ENCODE peak calls at places on chromosomes 2 and 18, in five cellular contexts. One of them, this sample, is unnamed.

GRCh38 chr2:47211497-47212011 is 56.4 kb upstream of the STPG4 start:
- DNase-seq in HCT116: no peak
- DNase-seq in tibial nerve: no peak
- DNase-seq in ovary: no peak
- DNase-seq in body of pancreas: peak; percentile 18
- DNase-seq in this sample: no peak

GRCh38 chr2:228318218-228318617 is 136.7 kb upstream of the SPHKAP start:
- DNase-seq in ovary: no peak
- DNase-seq in tibial nerve: no peak
- DNase-seq in HCT116: peak; percentile 27
- DNase-seq in body of pancreas: peak; percentile 69
- DNase-seq in this sample: no peak

GRCh38 chr2:168211664-168212163 is 35.7 kb downstream of the STK39 start:
- DNase-seq in body of pancreas: no peak
- DNase-seq in HCT116: no peak
- DNase-seq in ovary: no peak
- DNase-seq in tibial nerve: no peak
- DNase-seq in this sample: no peak

GRCh38 chr2:171272039-171272438 is 111.3 kb upstream of the TLK1 start:
- DNase-seq in ovary: no peak
- DNase-seq in body of pancreas: peak; percentile 57
- DNase-seq in tibial nerve: no peak
- DNase-seq in HCT116: peak; percentile 88
- DNase-seq in this sample: no peak

GRCh38 chr2:32825291-32825712 is 121.5 kb upstream of the LTBP1 start:
- DNase-seq in tibial nerve: peak; percentile 28
- DNase-seq in HCT116: no peak
- DNase-seq in ovary: peak; percentile 34
- DNase-seq in body of pancreas: peak; percentile 19
- DNase-seq in this sample: no peak

GRCh38 chr2:135819211-135819610 is 17.8 kb downstream of the LCT start:
- DNase-seq in HCT116: peak; percentile 21
- DNase-seq in tibial nerve: no peak
- DNase-seq in body of pancreas: no peak
- DNase-seq in ovary: no peak
- DNase-seq in this sample: no peak

GRCh38 chr2:203338322-203338721 is 10.1 kb downstream of the ABI2 start:
- DNase-seq in ovary: no peak
- DNase-seq in body of pancreas: no peak
- DNase-seq in HCT116: no peak
- DNase-seq in tibial nerve: no peak
- DNase-seq in this sample: no peak

GRCh38 chr2:159454185-159454584 is 162.2 kb downstream of the BAZ2B start:
- DNase-seq in body of pancreas: no peak
- DNase-seq in tibial nerve: no peak
- DNase-seq in HCT116: no peak
- DNase-seq in ovary: no peak
- DNase-seq in this sample: no peak

GRCh38 chr2:142716463-142717242 is 160.8 kb upstream of the KYNU start:
- DNase-seq in tibial nerve: no peak
- DNase-seq in body of pancreas: no peak
- DNase-seq in ovary: no peak
- DNase-seq in HCT116: no peak
- DNase-seq in this sample: no peak

GRCh38 chr2:133812826-133813617 is 244.8 kb upstream of the NCKAP5 start:
- DNase-seq in HCT116: peak; percentile 65
- DNase-seq in body of pancreas: no peak
- DNase-seq in ovary: no peak
- DNase-seq in tibial nerve: no peak
- DNase-seq in this sample: no peak

GRCh38 chr2:197517150-197517549 is 1.3 kb downstream of the MOB4 start:
- DNase-seq in HCT116: no peak
- DNase-seq in tibial nerve: no peak
- DNase-seq in ovary: no peak
- DNase-seq in body of pancreas: no peak
- DNase-seq in this sample: no peak

GRCh38 chr2:3751281-3751680 is 47.9 kb downstream of the DCDC2C start:
- DNase-seq in HCT116: no peak
- DNase-seq in body of pancreas: no peak
- DNase-seq in tibial nerve: no peak
- DNase-seq in ovary: no peak
- DNase-seq in this sample: no peak

GRCh38 chr2:157302492-157303099 is 23.0 kb downstream of the ERMN start:
- DNase-seq in HCT116: peak; percentile 13
- DNase-seq in tibial nerve: peak; percentile 13
- DNase-seq in ovary: no peak
- DNase-seq in body of pancreas: peak; percentile 28
- DNase-seq in this sample: no peak

GRCh38 chr2:98009887-98010760 is 14.4 kb upstream of the TMEM131 start:
- DNase-seq in HCT116: no peak
- DNase-seq in tibial nerve: no peak
- DNase-seq in ovary: no peak
- DNase-seq in body of pancreas: no peak
- DNase-seq in this sample: no peak

GRCh38 chr18:59359576-59359952 is 499 bp upstream of the LMAN1 start:
- DNase-seq in body of pancreas: no peak
- DNase-seq in ovary: no peak
- DNase-seq in HCT116: no peak
- DNase-seq in tibial nerve: no peak
- DNase-seq in this sample: no peak

GRCh38 chr2:146990311-146990781 is 854.5 kb upstream of the ACVR2A start:
- DNase-seq in tibial nerve: no peak
- DNase-seq in HCT116: no peak
- DNase-seq in body of pancreas: no peak
- DNase-seq in ovary: no peak
- DNase-seq in this sample: no peak

GRCh38 chr18:8324343-8325065 is 284.7 kb upstream of the RAB12 start:
- DNase-seq in ovary: no peak
- DNase-seq in tibial nerve: no peak
- DNase-seq in HCT116: no peak
- DNase-seq in body of pancreas: no peak
- DNase-seq in this sample: no peak

GRCh38 chr18:13620818-13621445 is 105.4 kb downstream of the FAM210A start:
- DNase-seq in tibial nerve: no peak
- DNase-seq in HCT116: no peak
- DNase-seq in ovary: no peak
- DNase-seq in body of pancreas: no peak
- DNase-seq in this sample: no peak

GRCh38 chr2:3870997-3871396 is 167.6 kb downstream of the DCDC2C start:
- DNase-seq in tibial nerve: no peak
- DNase-seq in body of pancreas: no peak
- DNase-seq in HCT116: no peak
- DNase-seq in ovary: no peak
- DNase-seq in this sample: no peak

GRCh38 chr2:138779451-138780440 is at the start of gene NXPH2:
- DNase-seq in ovary: no peak
- DNase-seq in tibial nerve: no peak
- DNase-seq in body of pancreas: no peak
- DNase-seq in HCT116: no peak
- DNase-seq in this sample: no peak

GRCh38 chr2:138780451-138780880 is 276 bp upstream of the NXPH2 start:
- DNase-seq in HCT116: no peak
- DNase-seq in body of pancreas: no peak
- DNase-seq in tibial nerve: no peak
- DNase-seq in ovary: no peak
- DNase-seq in this sample: no peak

GRCh38 chr2:138775725-138776124 is 4.5 kb downstream of the NXPH2 start:
- DNase-seq in ovary: no peak
- DNase-seq in tibial nerve: no peak
- DNase-seq in body of pancreas: no peak
- DNase-seq in HCT116: no peak
- DNase-seq in this sample: no peak

GRCh38 chr2:138780908-138781307 is 718 bp upstream of the NXPH2 start:
- DNase-seq in ovary: no peak
- DNase-seq in HCT116: no peak
- DNase-seq in body of pancreas: no peak
- DNase-seq in tibial nerve: no peak
- DNase-seq in this sample: no peak

DNA sequence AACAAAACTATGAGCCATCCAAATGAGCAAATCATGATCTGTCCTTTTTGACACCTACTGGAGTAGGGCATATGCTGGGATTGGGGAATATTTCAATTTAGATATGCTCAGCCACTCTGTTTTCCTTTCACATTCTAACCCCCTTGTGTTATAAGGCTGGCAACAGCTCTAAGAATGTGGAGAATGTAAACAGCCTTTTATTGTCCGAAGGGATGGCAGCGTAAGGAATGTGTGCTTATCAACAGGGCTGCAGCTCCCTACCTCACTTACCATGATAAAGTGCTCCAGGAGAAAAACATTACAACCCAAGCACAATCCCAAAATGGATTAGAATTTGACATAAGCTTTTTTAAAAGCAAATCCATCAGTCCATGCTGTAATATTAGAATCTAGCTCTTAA is 2.2 kb downstream of the NXPH2 start:
- DNase-seq in tibial nerve: no peak
- DNase-seq in ovary: no peak
- DNase-seq in body of pancreas: no peak
- DNase-seq in HCT116: no peak
- DNase-seq in this sample: no peak
- TF ChIP-seq POLR2A in tibial nerve: no peak
- TF ChIP-seq POLR2A in ovary: no peak
- TF ChIP-seq POLR2A in body of pancreas: no peak
- TF ChIP-seq POLR2A in HCT116: no peak
- TF ChIP-seq POLR2A in this sample: no peak

GRCh38 chr18:68440433-68440832 is 274.5 kb downstream of the TMX3 start:
- DNase-seq in body of pancreas: no peak
- DNase-seq in HCT116: no peak
- DNase-seq in tibial nerve: no peak
- DNase-seq in ovary: no peak
- DNase-seq in this sample: no peak

GRCh38 chr18:68436485-68436884 is 278.4 kb downstream of the TMX3 start:
- DNase-seq in body of pancreas: no peak
- DNase-seq in HCT116: no peak
- DNase-seq in tibial nerve: no peak
- DNase-seq in ovary: no peak
- DNase-seq in this sample: no peak

GRCh38 chr18:68439672-68440071 is 275.2 kb downstream of the TMX3 start:
- DNase-seq in ovary: no peak
- DNase-seq in body of pancreas: no peak
- DNase-seq in tibial nerve: no peak
- DNase-seq in HCT116: no peak
- DNase-seq in this sample: no peak

GRCh38 chr18:68438983-68439382 is 275.9 kb downstream of the TMX3 start:
- DNase-seq in HCT116: no peak
- DNase-seq in tibial nerve: no peak
- DNase-seq in ovary: no peak
- DNase-seq in body of pancreas: no peak
- DNase-seq in this sample: no peak

GRCh38 chr18:68438536-68438935 is 276.4 kb downstream of the TMX3 start:
- DNase-seq in HCT116: no peak
- DNase-seq in tibial nerve: no peak
- DNase-seq in body of pancreas: no peak
- DNase-seq in ovary: no peak
- DNase-seq in this sample: no peak
- H3K27me3 ChIP-seq in HCT116: no peaks in the 10 kb centered on the region
- H3K27me3 ChIP-seq in tibial nerve: no peaks in the 10 kb centered on the region
- H3K27me3 ChIP-seq in body of pancreas: no peaks in the 10 kb centered on the region
- H3K27me3 ChIP-seq in ovary: no peaks in the 10 kb centered on the region
- H3K27me3 ChIP-seq in this sample: no peaks in the 10 kb centered on the region

GRCh38 chr18:23992119-23992940 is 22.2 kb upstream of the TTC39C start:
- DNase-seq in ovary: peak; percentile 59
- DNase-seq in tibial nerve: no peak
- DNase-seq in HCT116: no peak
- DNase-seq in body of pancreas: peak; percentile 56
- DNase-seq in this sample: peak; percentile 42
- TF ChIP-seq POLR2A in ovary: no peak
- TF ChIP-seq POLR2A in tibial nerve: no peak
- TF ChIP-seq POLR2A in HCT116: no peak
- TF ChIP-seq POLR2A in body of pancreas: no peak
- TF ChIP-seq POLR2A in this sample: no peak

GRCh38 chr2:161415041-161415440 is 1.1 kb upstream of the TBR1 start:
- DNase-seq in HCT116: no peak
- DNase-seq in ovary: no peak
- DNase-seq in tibial nerve: no peak
- DNase-seq in body of pancreas: no peak
- DNase-seq in this sample: no peak

GRCh38 chr2:161416294-161416632 is at the start of gene TBR1:
- DNase-seq in ovary: no peak
- DNase-seq in HCT116: no peak
- DNase-seq in body of pancreas: no peak
- DNase-seq in tibial nerve: no peak
- DNase-seq in this sample: no peak

GRCh38 chr2:161415467-161416293 is 417 bp upstream of the TBR1 start:
- DNase-seq in tibial nerve: no peak
- DNase-seq in body of pancreas: no peak
- DNase-seq in ovary: no peak
- DNase-seq in HCT116: no peak
- DNase-seq in this sample: no peak

GRCh38 chr2:161414015-161414384 is 2.1 kb upstream of the TBR1 start:
- DNase-seq in ovary: no peak
- DNase-seq in tibial nerve: no peak
- DNase-seq in HCT116: no peak
- DNase-seq in body of pancreas: no peak
- DNase-seq in this sample: no peak

DNA sequence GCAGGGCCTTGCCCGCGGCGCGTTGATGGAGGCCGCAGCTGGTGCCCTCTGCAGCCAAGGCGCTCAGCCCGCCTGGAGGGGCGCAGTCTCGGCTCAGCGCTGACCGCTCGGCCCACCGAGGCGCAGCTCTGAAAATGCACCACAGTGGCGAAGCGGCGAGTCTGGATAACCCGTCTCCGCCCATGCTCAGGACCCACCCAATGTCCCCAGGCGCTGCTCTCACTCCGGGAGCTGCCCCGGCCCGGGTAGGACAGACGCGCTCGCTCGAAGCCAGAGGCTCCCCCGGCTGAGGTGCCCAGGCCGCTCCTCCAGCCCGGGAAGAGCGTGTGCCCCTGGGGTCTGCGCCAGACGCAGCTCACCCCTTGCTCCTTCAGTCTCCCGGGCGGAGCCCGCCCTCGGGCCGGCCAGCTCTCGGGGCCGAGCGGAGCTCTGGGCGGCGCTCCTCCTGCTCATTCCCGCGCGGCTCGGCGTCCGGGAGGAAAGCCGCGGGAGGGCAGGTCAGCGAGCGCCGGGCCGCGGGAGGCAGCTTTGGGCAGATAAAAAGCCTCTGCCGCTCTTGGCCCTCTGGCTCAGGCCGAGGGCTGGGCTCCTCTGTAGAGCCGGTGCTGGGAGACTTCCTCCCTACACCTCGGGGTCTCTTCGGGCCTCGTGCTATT is 1.6 kb upstream of the TBR1 start:
- DNase-seq in body of pancreas: no peak
- DNase-seq in HCT116: no peak
- DNase-seq in tibial nerve: no peak
- DNase-seq in ovary: no peak
- DNase-seq in this sample: no peak
- H3K27me3 ChIP-seq in body of pancreas: no peaks in the 10 kb centered on the region
- H3K27me3 ChIP-seq in HCT116: no peaks in the 10 kb centered on the region
- H3K27me3 ChIP-seq in tibial nerve: peaks cover 2% of the 10 kb centered on the region
- H3K27me3 ChIP-seq in ovary: peaks cover 2% of the 10 kb centered on the region
- H3K27me3 ChIP-seq in this sample: no peaks in the 10 kb centered on the region

GRCh38 chr2:30232027-30232800 is 880 bp downstream of the LBH start:
- DNase-seq in ovary: peak; percentile 73
- DNase-seq in HCT116: no peak
- DNase-seq in body of pancreas: peak; percentile 50
- DNase-seq in tibial nerve: no peak
- DNase-seq in this sample: peak; percentile 89
- TF ChIP-seq POLR2A in ovary: no peak
- TF ChIP-seq POLR2A in HCT116: no peak
- TF ChIP-seq POLR2A in body of pancreas: peak; percentile 35
- TF ChIP-seq POLR2A in tibial nerve: no peak
- TF ChIP-seq POLR2A in this sample: no peak